ENCODE peak calls at places on chromosomes 12 and 14, in eight cellular contexts. One of them, this sample, is unnamed.

GRCh38 chr12:2836004-2836403 is 1.2 kb upstream of the NRIP2 start:
- DNase-seq in ureter: no peak
- DNase-seq in astrocyte of the spinal cord: no peak
- DNase-seq in D341Med: no peak
- DNase-seq in posterior cingulate gyrus: no peak
- DNase-seq in lung: no peak
- DNase-seq in AG10803: no peak
- DNase-seq in activated CD4-positive, CD25-positive, alpha-beta regulatory T cell: no peak
- DNase-seq in this sample: no peak

GRCh38 chr12:124739953-124740561 is 123.6 kb downstream of the SCARB1 start:
- DNase-seq in ureter: no peak
- DNase-seq in astrocyte of the spinal cord: no peak
- DNase-seq in D341Med: no peak
- DNase-seq in posterior cingulate gyrus: no peak
- DNase-seq in lung: no peak
- DNase-seq in AG10803: no peak
- DNase-seq in activated CD4-positive, CD25-positive, alpha-beta regulatory T cell: no peak
- DNase-seq in this sample: no peak

GRCh38 chr12:52440821-52441319 is 6.7 kb upstream of the KRT75 start:
- DNase-seq in ureter: no peak
- DNase-seq in astrocyte of the spinal cord: peak; percentile 33
- DNase-seq in D341Med: no peak
- DNase-seq in posterior cingulate gyrus: no peak
- DNase-seq in lung: no peak
- DNase-seq in AG10803: peak; percentile 83
- DNase-seq in activated CD4-positive, CD25-positive, alpha-beta regulatory T cell: no peak
- DNase-seq in this sample: no peak

GRCh38 chr12:27000962-27001361 is 13.2 kb downstream of the TM7SF3 start:
- DNase-seq in ureter: no peak
- DNase-seq in astrocyte of the spinal cord: no peak
- DNase-seq in D341Med: no peak
- DNase-seq in posterior cingulate gyrus: no peak
- DNase-seq in lung: no peak
- DNase-seq in AG10803: no peak
- DNase-seq in activated CD4-positive, CD25-positive, alpha-beta regulatory T cell: no peak
- DNase-seq in this sample: no peak

GRCh38 chr12:94421868-94422740 is 37.6 kb downstream of the CEP83 start:
- DNase-seq in ureter: no peak
- DNase-seq in astrocyte of the spinal cord: no peak
- DNase-seq in D341Med: no peak
- DNase-seq in posterior cingulate gyrus: no peak
- DNase-seq in lung: no peak
- DNase-seq in AG10803: no peak
- DNase-seq in activated CD4-positive, CD25-positive, alpha-beta regulatory T cell: no peak
- DNase-seq in this sample: no peak

GRCh38 chr14:62084020-62084419 is 321.8 kb downstream of the SNAPC1 start:
- DNase-seq in ureter: no peak
- DNase-seq in astrocyte of the spinal cord: no peak
- DNase-seq in D341Med: no peak
- DNase-seq in posterior cingulate gyrus: no peak
- DNase-seq in lung: no peak
- DNase-seq in AG10803: no peak
- DNase-seq in activated CD4-positive, CD25-positive, alpha-beta regulatory T cell: no peak
- DNase-seq in this sample: no peak

GRCh38 chr12:164207-164606 is 49.8 kb downstream of the SLC6A12 start:
- DNase-seq in ureter: no peak
- DNase-seq in astrocyte of the spinal cord: no peak
- DNase-seq in D341Med: no peak
- DNase-seq in posterior cingulate gyrus: no peak
- DNase-seq in lung: no peak
- DNase-seq in AG10803: no peak
- DNase-seq in activated CD4-positive, CD25-positive, alpha-beta regulatory T cell: no peak
- DNase-seq in this sample: no peak

GRCh38 chr12:58405363-58405762 is 464.0 kb downstream of the ATP23 start:
- DNase-seq in ureter: no peak
- DNase-seq in astrocyte of the spinal cord: no peak
- DNase-seq in D341Med: no peak
- DNase-seq in posterior cingulate gyrus: no peak
- DNase-seq in lung: no peak
- DNase-seq in AG10803: no peak
- DNase-seq in activated CD4-positive, CD25-positive, alpha-beta regulatory T cell: no peak
- DNase-seq in this sample: no peak

GRCh38 chr12:111635524-111635923 is 36.4 kb upstream of the ATXN2 start:
- DNase-seq in ureter: no peak
- DNase-seq in astrocyte of the spinal cord: peak; percentile 29
- DNase-seq in D341Med: no peak
- DNase-seq in posterior cingulate gyrus: no peak
- DNase-seq in lung: no peak
- DNase-seq in AG10803: peak; percentile 15
- DNase-seq in activated CD4-positive, CD25-positive, alpha-beta regulatory T cell: no peak
- DNase-seq in this sample: no peak

GRCh38 chr12:106045251-106045674 is 93.5 kb downstream of the NUAK1 start:
- DNase-seq in ureter: no peak
- DNase-seq in astrocyte of the spinal cord: no peak
- DNase-seq in D341Med: no peak
- DNase-seq in posterior cingulate gyrus: no peak
- DNase-seq in lung: no peak
- DNase-seq in AG10803: no peak
- DNase-seq in activated CD4-positive, CD25-positive, alpha-beta regulatory T cell: no peak
- DNase-seq in this sample: no peak

GRCh38 chr12:78797201-78797931 is 67.2 kb upstream of the SYT1 start:
- DNase-seq in ureter: no peak
- DNase-seq in astrocyte of the spinal cord: peak; percentile 60
- DNase-seq in D341Med: no peak
- DNase-seq in posterior cingulate gyrus: no peak
- DNase-seq in lung: no peak
- DNase-seq in AG10803: peak; percentile 37
- DNase-seq in activated CD4-positive, CD25-positive, alpha-beta regulatory T cell: no peak
- DNase-seq in this sample: no peak